ENCODE peak calls at places on chromosome 3, in eight cellular contexts. One of them, this sample, is unnamed.

GRCh38 chr3:1196997-1197396 is 104.2 kb downstream of the CNTN6 start:
- DNase-seq in upper lobe of left lung: no peak
- DNase-seq in upper lobe of right lung: no peak
- DNase-seq in stomach: no peak
- DNase-seq in sigmoid colon: no peak
- DNase-seq in cardiac fibroblast: no peak
- DNase-seq in activated CD8-positive, alpha-beta T cell treated with anti-CD3 and anti-CD28 coated beads for 36 hours: no peak
- DNase-seq in brain microvascular endothelial cell: no peak
- DNase-seq in this sample: no peak

GRCh38 chr3:81339040-81339845 is 422.2 kb downstream of the GBE1 start:
- DNase-seq in upper lobe of left lung: no peak
- DNase-seq in upper lobe of right lung: no peak
- DNase-seq in stomach: no peak
- DNase-seq in sigmoid colon: no peak
- DNase-seq in cardiac fibroblast: peak
- DNase-seq in activated CD8-positive, alpha-beta T cell treated with anti-CD3 and anti-CD28 coated beads for 36 hours: no peak
- DNase-seq in brain microvascular endothelial cell: no peak
- DNase-seq in this sample: no peak

GRCh38 chr3:57184516-57184915 is 15.3 kb downstream of the HESX1 start:
- DNase-seq in upper lobe of left lung: no peak
- DNase-seq in upper lobe of right lung: no peak
- DNase-seq in stomach: no peak
- DNase-seq in sigmoid colon: no peak
- DNase-seq in cardiac fibroblast: no peak
- DNase-seq in activated CD8-positive, alpha-beta T cell treated with anti-CD3 and anti-CD28 coated beads for 36 hours: no peak
- DNase-seq in brain microvascular endothelial cell: no peak
- DNase-seq in this sample: no peak

GRCh38 chr3:189944285-189945145 is 176.2 kb downstream of the P3H2 start:
- DNase-seq in upper lobe of left lung: no peak
- DNase-seq in upper lobe of right lung: no peak
- DNase-seq in stomach: peak
- DNase-seq in sigmoid colon: no peak
- DNase-seq in cardiac fibroblast: no peak
- DNase-seq in activated CD8-positive, alpha-beta T cell treated with anti-CD3 and anti-CD28 coated beads for 36 hours: no peak
- DNase-seq in brain microvascular endothelial cell: no peak
- DNase-seq in this sample: no peak

GRCh38 chr3:142211034-142211433 is 14.4 kb downstream of the GK5 start:
- DNase-seq in upper lobe of left lung: no peak
- DNase-seq in upper lobe of right lung: no peak
- DNase-seq in stomach: no peak
- DNase-seq in sigmoid colon: no peak
- DNase-seq in cardiac fibroblast: no peak
- DNase-seq in activated CD8-positive, alpha-beta T cell treated with anti-CD3 and anti-CD28 coated beads for 36 hours: peak
- DNase-seq in brain microvascular endothelial cell: no peak
- DNase-seq in this sample: no peak

GRCh38 chr3:45381168-45381852 is 7.1 kb upstream of the LARS2 start:
- DNase-seq in upper lobe of left lung: no peak
- DNase-seq in upper lobe of right lung: no peak
- DNase-seq in stomach: no peak
- DNase-seq in sigmoid colon: no peak
- DNase-seq in cardiac fibroblast: peak
- DNase-seq in activated CD8-positive, alpha-beta T cell treated with anti-CD3 and anti-CD28 coated beads for 36 hours: peak
- DNase-seq in brain microvascular endothelial cell: peak
- DNase-seq in this sample: no peak

GRCh38 chr3:63661242-63661641 is 8.8 kb downstream of the SNTN start:
- DNase-seq in upper lobe of left lung: no peak
- DNase-seq in upper lobe of right lung: no peak
- DNase-seq in stomach: no peak
- DNase-seq in sigmoid colon: no peak
- DNase-seq in cardiac fibroblast: no peak
- DNase-seq in activated CD8-positive, alpha-beta T cell treated with anti-CD3 and anti-CD28 coated beads for 36 hours: no peak
- DNase-seq in brain microvascular endothelial cell: peak
- DNase-seq in this sample: no peak

GRCh38 chr3:83193526-83193925 is 1432.1 kb upstream of the GBE1 start:
- DNase-seq in upper lobe of left lung: no peak
- DNase-seq in upper lobe of right lung: no peak
- DNase-seq in stomach: no peak
- DNase-seq in sigmoid colon: no peak
- DNase-seq in cardiac fibroblast: peak
- DNase-seq in activated CD8-positive, alpha-beta T cell treated with anti-CD3 and anti-CD28 coated beads for 36 hours: no peak
- DNase-seq in brain microvascular endothelial cell: no peak
- DNase-seq in this sample: no peak

GRCh38 chr3:25747033-25747432 is 36.2 kb downstream of the NGLY1 start:
- DNase-seq in upper lobe of left lung: no peak
- DNase-seq in upper lobe of right lung: no peak
- DNase-seq in stomach: no peak
- DNase-seq in sigmoid colon: no peak
- DNase-seq in cardiac fibroblast: peak
- DNase-seq in activated CD8-positive, alpha-beta T cell treated with anti-CD3 and anti-CD28 coated beads for 36 hours: no peak
- DNase-seq in brain microvascular endothelial cell: peak
- DNase-seq in this sample: no peak

GRCh38 chr3:130423064-130423463 is 77.6 kb downstream of the COL6A5 start:
- DNase-seq in upper lobe of left lung: no peak
- DNase-seq in upper lobe of right lung: no peak
- DNase-seq in stomach: no peak
- DNase-seq in sigmoid colon: no peak
- DNase-seq in cardiac fibroblast: no peak
- DNase-seq in activated CD8-positive, alpha-beta T cell treated with anti-CD3 and anti-CD28 coated beads for 36 hours: no peak
- DNase-seq in brain microvascular endothelial cell: no peak
- DNase-seq in this sample: no peak

GRCh38 chr3:33317963-33318708 is 40.9 kb downstream of the FBXL2 start:
- DNase-seq in upper lobe of left lung: no peak
- DNase-seq in upper lobe of right lung: no peak
- DNase-seq in stomach: no peak
- DNase-seq in sigmoid colon: no peak
- DNase-seq in cardiac fibroblast: no peak
- DNase-seq in activated CD8-positive, alpha-beta T cell treated with anti-CD3 and anti-CD28 coated beads for 36 hours: no peak
- DNase-seq in brain microvascular endothelial cell: no peak
- DNase-seq in this sample: no peak

GRCh38 chr3:195596648-195597628 is 13.2 kb upstream of the APOD start:
- DNase-seq in upper lobe of left lung: no peak
- DNase-seq in upper lobe of right lung: no peak
- DNase-seq in stomach: no peak
- DNase-seq in sigmoid colon: peak
- DNase-seq in cardiac fibroblast: no peak
- DNase-seq in activated CD8-positive, alpha-beta T cell treated with anti-CD3 and anti-CD28 coated beads for 36 hours: no peak
- DNase-seq in brain microvascular endothelial cell: no peak
- DNase-seq in this sample: no peak

GRCh38 chr3:11570789-11571495 is 72.8 kb downstream of the VGLL4 start:
- DNase-seq in upper lobe of left lung: no peak
- DNase-seq in upper lobe of right lung: no peak
- DNase-seq in stomach: no peak
- DNase-seq in sigmoid colon: no peak
- DNase-seq in cardiac fibroblast: peak
- DNase-seq in activated CD8-positive, alpha-beta T cell treated with anti-CD3 and anti-CD28 coated beads for 36 hours: no peak
- DNase-seq in brain microvascular endothelial cell: peak
- DNase-seq in this sample: no peak

GRCh38 chr3:114697441-114697840 is 403.6 kb downstream of the TIGIT start:
- DNase-seq in upper lobe of left lung: no peak
- DNase-seq in upper lobe of right lung: no peak
- DNase-seq in stomach: no peak
- DNase-seq in sigmoid colon: no peak
- DNase-seq in cardiac fibroblast: no peak
- DNase-seq in activated CD8-positive, alpha-beta T cell treated with anti-CD3 and anti-CD28 coated beads for 36 hours: no peak
- DNase-seq in brain microvascular endothelial cell: no peak
- DNase-seq in this sample: no peak

GRCh38 chr3:176987901-176988300 is 209.4 kb downstream of the TBL1XR1 start:
- DNase-seq in upper lobe of left lung: no peak
- DNase-seq in upper lobe of right lung: peak
- DNase-seq in stomach: no peak
- DNase-seq in sigmoid colon: no peak
- DNase-seq in cardiac fibroblast: peak
- DNase-seq in activated CD8-positive, alpha-beta T cell treated with anti-CD3 and anti-CD28 coated beads for 36 hours: no peak
- DNase-seq in brain microvascular endothelial cell: peak
- DNase-seq in this sample: no peak

GRCh38 chr3:153171918-153172317 is 9.9 kb downstream of the RAP2B start:
- DNase-seq in upper lobe of left lung: no peak
- DNase-seq in upper lobe of right lung: no peak
- DNase-seq in stomach: no peak
- DNase-seq in sigmoid colon: no peak
- DNase-seq in cardiac fibroblast: no peak
- DNase-seq in activated CD8-positive, alpha-beta T cell treated with anti-CD3 and anti-CD28 coated beads for 36 hours: no peak
- DNase-seq in brain microvascular endothelial cell: no peak
- DNase-seq in this sample: no peak

GRCh38 chr3:109224333-109224732 is 87.8 kb downstream of the C3orf85 start:
- DNase-seq in upper lobe of left lung: peak
- DNase-seq in upper lobe of right lung: no peak
- DNase-seq in stomach: peak
- DNase-seq in sigmoid colon: no peak
- DNase-seq in cardiac fibroblast: no peak
- DNase-seq in activated CD8-positive, alpha-beta T cell treated with anti-CD3 and anti-CD28 coated beads for 36 hours: peak
- DNase-seq in brain microvascular endothelial cell: no peak
- DNase-seq in this sample: no peak
- TF ChIP-seq CTCF in upper lobe of left lung: no peak
- TF ChIP-seq CTCF in upper lobe of right lung: peak
- TF ChIP-seq CTCF in stomach: no peak
- TF ChIP-seq CTCF in sigmoid colon: peak
- TF ChIP-seq CTCF in cardiac fibroblast: no peak
- TF ChIP-seq CTCF in activated CD8-positive, alpha-beta T cell treated with anti-CD3 and anti-CD28 coated beads for 36 hours: no peak
- TF ChIP-seq CTCF in brain microvascular endothelial cell: peak
- TF ChIP-seq CTCF in this sample: no peak

GRCh38 chr3:49132437-49133225 is at the start of gene LAMB2:
- DNase-seq in upper lobe of left lung: peak
- DNase-seq in upper lobe of right lung: peak
- DNase-seq in stomach: peak
- DNase-seq in sigmoid colon: peak
- DNase-seq in cardiac fibroblast: peak
- DNase-seq in activated CD8-positive, alpha-beta T cell treated with anti-CD3 and anti-CD28 coated beads for 36 hours: peak
- DNase-seq in brain microvascular endothelial cell: peak
- DNase-seq in this sample: no peak
- TF ChIP-seq CTCF in upper lobe of left lung: peak
- TF ChIP-seq CTCF in upper lobe of right lung: no peak
- TF ChIP-seq CTCF in stomach: no peak
- TF ChIP-seq CTCF in sigmoid colon: no peak
- TF ChIP-seq CTCF in cardiac fibroblast: no peak
- TF ChIP-seq CTCF in activated CD8-positive, alpha-beta T cell treated with anti-CD3 and anti-CD28 coated beads for 36 hours: no peak
- TF ChIP-seq CTCF in brain microvascular endothelial cell: peak
- TF ChIP-seq CTCF in this sample: no peak

DNA sequence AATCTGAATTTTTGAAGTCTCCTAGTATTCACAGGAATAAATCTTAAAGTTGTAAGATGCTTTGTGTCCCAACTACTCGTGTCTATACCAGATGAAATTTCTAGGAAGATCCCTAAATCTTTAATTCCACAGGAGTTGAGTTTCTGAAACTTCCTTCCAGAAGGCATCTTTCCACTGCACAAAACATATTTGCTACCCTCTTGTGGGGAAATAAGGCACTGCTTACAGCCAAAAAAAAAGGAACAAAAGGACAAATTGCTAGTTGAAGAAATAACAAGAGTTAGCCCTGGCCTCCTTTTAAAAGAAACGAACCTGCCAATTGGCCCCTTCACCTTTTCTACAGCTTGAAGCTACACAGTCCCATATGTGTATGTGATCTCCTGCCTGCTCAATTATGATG is 54.0 kb downstream of the TAFA4 start:
- DNase-seq in upper lobe of left lung: no peak
- DNase-seq in upper lobe of right lung: no peak
- DNase-seq in stomach: no peak
- DNase-seq in sigmoid colon: no peak
- DNase-seq in cardiac fibroblast: peak
- DNase-seq in activated CD8-positive, alpha-beta T cell treated with anti-CD3 and anti-CD28 coated beads for 36 hours: no peak
- DNase-seq in brain microvascular endothelial cell: peak
- DNase-seq in this sample: no peak
- TF ChIP-seq CTCF in upper lobe of left lung: no peak
- TF ChIP-seq CTCF in upper lobe of right lung: peak
- TF ChIP-seq CTCF in stomach: no peak
- TF ChIP-seq CTCF in sigmoid colon: no peak
- TF ChIP-seq CTCF in cardiac fibroblast: peak
- TF ChIP-seq CTCF in activated CD8-positive, alpha-beta T cell treated with anti-CD3 and anti-CD28 coated beads for 36 hours: peak
- TF ChIP-seq CTCF in brain microvascular endothelial cell: peak
- TF ChIP-seq CTCF in this sample: no peak

GRCh38 chr3:138114988-138115971 is at the start of gene DZIP1L:
- DNase-seq in upper lobe of left lung: peak
- DNase-seq in upper lobe of right lung: peak
- DNase-seq in stomach: peak
- DNase-seq in sigmoid colon: peak
- DNase-seq in cardiac fibroblast: peak
- DNase-seq in activated CD8-positive, alpha-beta T cell treated with anti-CD3 and anti-CD28 coated beads for 36 hours: peak
- DNase-seq in brain microvascular endothelial cell: peak
- DNase-seq in this sample: peak
- TF ChIP-seq CTCF in upper lobe of left lung: peak
- TF ChIP-seq CTCF in upper lobe of right lung: peak
- TF ChIP-seq CTCF in stomach: no peak
- TF ChIP-seq CTCF in sigmoid colon: no peak
- TF ChIP-seq CTCF in cardiac fibroblast: no peak
- TF ChIP-seq CTCF in activated CD8-positive, alpha-beta T cell treated with anti-CD3 and anti-CD28 coated beads for 36 hours: peak
- TF ChIP-seq CTCF in brain microvascular endothelial cell: peak
- TF ChIP-seq CTCF in this sample: no peak

DNA sequence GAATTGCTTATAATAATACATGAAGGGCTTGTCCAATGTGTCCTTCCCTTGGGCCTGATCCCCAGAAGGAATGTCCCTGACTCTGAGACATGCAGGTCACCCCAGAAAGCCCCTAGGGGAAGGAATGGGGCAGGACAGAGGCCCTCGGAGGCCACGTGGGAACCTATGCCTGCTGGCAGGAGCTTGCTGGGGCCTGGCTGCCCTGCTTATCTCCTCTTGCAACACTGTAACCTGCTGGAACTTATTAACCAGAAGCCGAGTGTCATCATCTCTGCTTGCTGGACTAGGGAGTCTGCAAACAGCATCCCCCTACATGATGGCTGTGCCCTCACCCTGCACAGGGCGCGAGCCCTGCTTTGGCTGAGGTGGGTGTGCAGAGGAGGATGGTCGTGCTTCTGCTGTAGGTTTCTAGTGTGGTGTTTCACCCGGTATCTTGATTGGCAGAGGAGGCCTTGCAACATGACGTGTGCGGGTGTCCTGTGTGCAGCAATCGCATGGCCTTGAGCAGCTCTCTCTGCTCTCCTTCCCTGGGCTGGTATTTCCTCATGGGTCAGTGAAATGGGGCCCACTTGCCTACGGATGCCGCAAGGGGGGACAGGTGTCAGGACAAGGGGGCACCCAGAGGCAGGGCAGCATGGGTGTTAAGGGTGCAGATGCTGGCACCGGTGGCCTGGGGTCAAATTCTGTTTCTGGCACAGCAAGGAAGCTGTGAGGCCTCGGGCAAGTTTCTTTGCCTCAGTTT is 5.0 kb downstream of the CHST13 start:
- DNase-seq in upper lobe of left lung: no peak
- DNase-seq in upper lobe of right lung: peak
- DNase-seq in stomach: no peak
- DNase-seq in sigmoid colon: peak
- DNase-seq in cardiac fibroblast: peak
- DNase-seq in activated CD8-positive, alpha-beta T cell treated with anti-CD3 and anti-CD28 coated beads for 36 hours: no peak
- DNase-seq in brain microvascular endothelial cell: no peak
- DNase-seq in this sample: no peak
- TF ChIP-seq CTCF in upper lobe of left lung: no peak
- TF ChIP-seq CTCF in upper lobe of right lung: no peak
- TF ChIP-seq CTCF in stomach: no peak
- TF ChIP-seq CTCF in sigmoid colon: no peak
- TF ChIP-seq CTCF in cardiac fibroblast: no peak
- TF ChIP-seq CTCF in activated CD8-positive, alpha-beta T cell treated with anti-CD3 and anti-CD28 coated beads for 36 hours: no peak
- TF ChIP-seq CTCF in brain microvascular endothelial cell: no peak
- TF ChIP-seq CTCF in this sample: no peak

DNA sequence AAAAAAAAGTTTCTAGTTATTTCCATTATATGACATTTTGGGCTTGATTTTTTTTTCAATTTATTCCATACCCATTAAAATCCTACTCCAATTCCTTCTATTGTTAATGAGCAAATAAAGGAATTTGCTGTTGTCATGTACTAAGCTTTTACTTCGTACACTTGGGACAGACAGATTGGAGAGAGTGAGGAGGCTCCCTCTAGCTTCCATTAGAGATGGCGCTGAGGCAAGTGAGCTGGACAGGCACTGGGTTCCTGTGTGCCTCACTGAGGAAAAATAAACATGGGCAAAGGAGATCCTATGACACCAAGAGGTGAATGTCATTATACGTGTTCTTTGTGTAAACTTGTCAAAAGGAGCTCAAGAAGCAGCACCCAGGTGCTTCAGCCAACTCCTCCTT is 441.1 kb upstream of the MDFIC2 start:
- DNase-seq in upper lobe of left lung: no peak
- DNase-seq in upper lobe of right lung: no peak
- DNase-seq in stomach: no peak
- DNase-seq in sigmoid colon: no peak
- DNase-seq in cardiac fibroblast: no peak
- DNase-seq in activated CD8-positive, alpha-beta T cell treated with anti-CD3 and anti-CD28 coated beads for 36 hours: no peak
- DNase-seq in brain microvascular endothelial cell: no peak
- DNase-seq in this sample: no peak
- TF ChIP-seq CTCF in upper lobe of left lung: no peak
- TF ChIP-seq CTCF in upper lobe of right lung: no peak
- TF ChIP-seq CTCF in stomach: no peak
- TF ChIP-seq CTCF in sigmoid colon: no peak
- TF ChIP-seq CTCF in cardiac fibroblast: no peak
- TF ChIP-seq CTCF in activated CD8-positive, alpha-beta T cell treated with anti-CD3 and anti-CD28 coated beads for 36 hours: no peak
- TF ChIP-seq CTCF in brain microvascular endothelial cell: peak
- TF ChIP-seq CTCF in this sample: no peak

This sample was measured in activated B cell treated with CpG ODN at 0.5 μM for 24 hours.